ENCODE peak calls at places on chromosome 19, in six cellular contexts. T is HEK293T; E is activated CD8-positive, alpha-beta memory T cell treated with anti-CD3 and anti-CD28 coated beads for 1 hour; Y is left lung; N is T-cell; R is fibroblast of lung. I is an unnamed sample.
A peak's percentile ranks its signal among the peaks of the same experiment; 100 is the strongest.

GRCh38 chr19:49869484-49870308 is 2.3 kb upstream of the PNKP start:
- DNase-seq in T (peak; percentile 82), E (peak; percentile 72), Y (peak; percentile 94), N (peak; percentile 79), R (peak; percentile 100), I (peak; percentile 83)

GRCh38 chr19:19654441-19654840 is 9.0 kb downstream of the ATP13A1 start:
- DNase-seq in T (no peak), E (no peak), Y (peak; percentile 68), N (no peak), R (no peak), I (no peak)

GRCh38 chr19:41311072-41311471 is 1.1 kb downstream of the CCDC97 start:
- DNase-seq in T (no peak), E (no peak), Y (no peak), N (no peak), R (no peak), I (no peak)

GRCh38 chr19:918481-919156 is 1.5 kb downstream of the KISS1R start:
- DNase-seq in T (no peak), E (no peak), Y (no peak), N (no peak), R (no peak), I (no peak)

GRCh38 chr19:1794424-1795185 is 17.5 kb downstream of the ATP8B3 start:
- DNase-seq in T (no peak), E (no peak), Y (peak; percentile 69), N (no peak), R (no peak), I (no peak)

GRCh38 chr19:31408460-31409124 is 59.4 kb upstream of the TSHZ3 start:
- DNase-seq in T (no peak), E (no peak), Y (no peak), N (no peak), R (peak; percentile 93), I (no peak)

GRCh38 chr19:18091217-18091608 is 4.5 kb upstream of the IL12RB1 start:
- DNase-seq in T (no peak), E (peak; percentile 60), Y (peak; percentile 91), N (peak; percentile 78), R (no peak), I (peak; percentile 78)

GRCh38 chr19:58575183-58576041 is 2.3 kb upstream of the MZF1 start:
- DNase-seq in T (peak; percentile 81), E (peak; percentile 56), Y (peak; percentile 96), N (peak; percentile 70), R (peak; percentile 89), I (peak; percentile 68)

GRCh38 chr19:16067205-16067938 is 8.9 kb upstream of the TPM4 start:
- DNase-seq in T (no peak), E (no peak), Y (peak; percentile 89), N (no peak), R (peak; percentile 94), I (no peak)

I was measured in effector memory CD4-positive, alpha-beta T cell.